ENCODE peak calls at places on chromosomes 5 and 9, in ten cellular contexts. Y is stimulated activated CD4-positive, alpha-beta T cell treated with anti-CD3 and anti-CD28 coated beads, Interleukin-2, amount 100 ng/mL, for 4 hours; K is right lobe of liver; O is tibial nerve; R is activated CD8-positive, alpha-beta T cell treated with anti-CD3 and anti-CD28 coated beads for 36 hours; H is GDM1; P is OCI-LY7; L is sigmoid colon; W is glutamatergic neuron; C is AG08395. F is an unnamed sample.
A peak's percentile ranks its signal among the peaks of the same experiment; 100 is the strongest.

GRCh38 chr9:136926154-136926704 is 18.3 kb downstream of the FBXW5 start:
- DNase-seq in L (no peak), R (no peak), H (no peak), C (no peak), K (no peak), P (no peak), W (no peak), Y (no peak), O (no peak), F (no peak)

GRCh38 chr9:84323777-84324317 is 16.7 kb downstream of the SLC28A3 start:
- DNase-seq in R (no peak), Y (no peak), L (no peak), C (no peak), H (no peak), O (no peak), P (no peak), K (no peak), W (no peak), F (no peak)

GRCh38 chr5:21024966-21025365 is 1037.0 kb upstream of the CDH18 start:
- DNase-seq in W (no peak), P (no peak), H (no peak), O (no peak), L (no peak), C (no peak), Y (no peak), R (no peak), K (no peak), F (no peak)

GRCh38 chr9:91740713-91741112 is 209.3 kb downstream of the ROR2 start:
- DNase-seq in H (no peak), C (peak; percentile 67), R (no peak), O (no peak), P (no peak), K (no peak), Y (no peak), L (peak; percentile 93), W (no peak), F (no peak)

GRCh38 chr5:68406767-68407232 is 191.2 kb downstream of the PIK3R1 start:
- DNase-seq in W (no peak), Y (no peak), K (peak; percentile 40), H (no peak), L (no peak), O (no peak), C (no peak), R (no peak), P (peak; percentile 5), F (no peak)

GRCh38 chr9:21831841-21832509 is 29.5 kb downstream of the MTAP start:
- DNase-seq in R (peak; percentile 59), O (no peak), Y (no peak), P (peak; percentile 16), L (no peak), C (peak; percentile 69), K (no peak), H (no peak), W (no peak), F (no peak)

GRCh38 chr5:76386360-76386759 is 16.7 kb upstream of the IQGAP2 start:
- DNase-seq in K (peak; percentile 81), R (no peak), C (no peak), O (no peak), W (no peak), Y (no peak), P (no peak), L (no peak), H (no peak), F (no peak)

GRCh38 chr5:93890657-93891056 is 149.3 kb upstream of the POU5F2 start:
- DNase-seq in P (no peak), L (no peak), C (no peak), R (no peak), H (no peak), O (no peak), Y (no peak), K (no peak), W (no peak), F (no peak)

GRCh38 chr5:80508844-80509243 is 20.9 kb downstream of the FAM151B start:
- DNase-seq in H (no peak), L (no peak), R (no peak), C (no peak), W (no peak), K (no peak), O (no peak), Y (no peak), P (no peak), F (no peak)

GRCh38 chr5:160651682-160652645 is 200.0 kb downstream of the ATP10B start:
- DNase-seq in K (no peak), R (no peak), O (no peak), W (no peak), C (no peak), Y (no peak), H (no peak), P (no peak), L (no peak), F (no peak)

GRCh38 chr5:54180616-54181015 is 129.8 kb downstream of the ARL15 start:
- DNase-seq in R (no peak), Y (no peak), H (no peak), P (no peak), O (no peak), L (no peak), K (no peak), C (peak; percentile 70), W (no peak), F (no peak)